ENCODE peak calls at places on chromosome 2, in six cellular contexts. S is K562, L is GM12878, W is H1, M is HepG2, F is HCT116. E is an unnamed sample.

GRCh38 chr2:46290019-46290418 is 7.2 kb upstream of the EPAS1 start:
- DNase-seq in F (no peak), S (no peak), W (no peak), L (no peak), M (no peak), E (no peak)

GRCh38 chr2:105455488-105455991 is 56.7 kb upstream of the FHL2 start:
- DNase-seq in F (peak; percentile 95), W (no peak), L (no peak), M (peak; percentile 70), S (peak; percentile 35), E (no peak)

GRCh38 chr2:236264256-236264655 is at the start of gene ASB18:
- DNase-seq in W (no peak), L (no peak), M (no peak), F (no peak), S (no peak), E (no peak)

GRCh38 chr2:71603851-71604708 is 150.7 kb downstream of the DYSF start:
- DNase-seq in F (no peak), M (no peak), L (no peak), W (no peak), S (no peak), E (no peak)

GRCh38 chr2:83951378-83951947 is 507.6 kb downstream of the SUCLG1 start:
- DNase-seq in W (no peak), S (peak; percentile 83), M (no peak), L (no peak), F (no peak), E (no peak)

GRCh38 chr2:6692819-6693218 is 172.9 kb downstream of the CMPK2 start:
- DNase-seq in F (no peak), S (no peak), L (no peak), W (no peak), M (no peak), E (no peak)

GRCh38 chr2:74052732-74053712 is 68.3 kb downstream of the TET3 start:
- DNase-seq in F (no peak), M (no peak), W (no peak), L (no peak), S (no peak), E (no peak)

GRCh38 chr2:24724111-24724775 is 68.9 kb downstream of the PTRHD1 start:
- DNase-seq in W (no peak), M (no peak), L (no peak), F (no peak), S (no peak), E (no peak)

GRCh38 chr2:54704688-54705605 is 18.5 kb upstream of the EML6 start:
- DNase-seq in F (peak; percentile 42), S (peak; percentile 60), W (no peak), L (no peak), M (peak; percentile 76), E (no peak)

GRCh38 chr2:72533767-72534166 is 292.1 kb downstream of the EXOC6B start:
- DNase-seq in M (no peak), F (peak; percentile 27), W (no peak), L (no peak), S (peak; percentile 60), E (no peak)

GRCh38 chr2:75539955-75540716 is 20.6 kb downstream of the EVA1A start:
- DNase-seq in S (no peak), W (no peak), M (no peak), L (no peak), F (no peak), E (no peak)

GRCh38 chr2:120763931-120764330 is 28.3 kb downstream of the GLI2 start:
- DNase-seq in L (no peak), M (no peak), W (no peak), S (no peak), F (no peak), E (no peak)

GRCh38 chr2:120254178-120254577 is 1.5 kb downstream of the RALB start:
- DNase-seq in W (no peak), S (no peak), F (no peak), M (no peak), L (no peak), E (no peak)

GRCh38 chr2:99780276-99780675 is 290.5 kb upstream of the REV1 start:
- DNase-seq in F (no peak), M (no peak), W (no peak), L (no peak), S (no peak), E (no peak)

GRCh38 chr2:212537311-212538155 is 1.1 kb downstream of the ERBB4 start:
- DNase-seq in L (no peak), S (no peak), F (no peak), W (no peak), M (no peak), E (no peak)

GRCh38 chr2:6914829-6915228 is 2.4 kb upstream of the RNF144A start:
- DNase-seq in L (no peak), F (peak; percentile 71), S (no peak), M (no peak), W (no peak), E (no peak)

GRCh38 chr2:48248251-48248933 is 281.6 kb upstream of the STON1 start:
- DNase-seq in M (peak; percentile 77), L (peak; percentile 48), F (peak; percentile 60), W (peak; percentile 15), S (peak; percentile 19), E (peak; percentile 58)

GRCh38 chr2:75606851-75607798 is 39.5 kb upstream of the MRPL19 start:
- DNase-seq in S (no peak), F (no peak), L (no peak), W (no peak), M (no peak), E (no peak)

GRCh38 chr2:97868986-97869721 is 126.6 kb downstream of the TMEM131 start:
- DNase-seq in S (peak; percentile 4), M (peak; percentile 87), F (peak; percentile 98), W (no peak), L (no peak), E (peak; percentile 50)

GRCh38 chr2:199458017-199458805 is 472 bp upstream of the SATB2 start:
- DNase-seq in S (peak; percentile 75), L (no peak), M (no peak), W (no peak), F (peak; percentile 22), E (no peak)

GRCh38 chr2:160429248-160430000 is 64.2 kb downstream of the RBMS1 start:
- DNase-seq in W (no peak), F (peak; percentile 56), S (peak; percentile 34), M (peak; percentile 52), L (no peak), E (no peak)

GRCh38 chr2:235300368-235301201 is 193.3 kb upstream of the AGAP1 start:
- DNase-seq in M (no peak), F (no peak), S (no peak), L (no peak), W (no peak), E (no peak)

GRCh38 chr2:124610141-124610540 is 585.1 kb downstream of the CNTNAP5 start:
- DNase-seq in W (no peak), L (no peak), F (no peak), M (no peak), S (no peak), E (no peak)
- TF ChIP-seq ZNF274 in W (no peak), L (no peak), F (no peak), M (no peak), S (no peak), E (no peak)

GRCh38 chr2:136246086-136246669 is 128.2 kb upstream of the CXCR4 start:
- DNase-seq in S (no peak), W (no peak), F (peak; percentile 53), L (peak; percentile 60), M (peak; percentile 16), E (no peak)

GRCh38 chr2:136248907-136249306 is 131.0 kb upstream of the CXCR4 start:
- DNase-seq in M (no peak), F (no peak), L (no peak), S (no peak), W (no peak), E (no peak)

GRCh38 chr2:136244558-136244885 is 126.6 kb upstream of the CXCR4 start:
- DNase-seq in M (no peak), L (no peak), F (no peak), W (no peak), S (no peak), E (no peak)

GRCh38 chr2:136248242-136248641 is 130.3 kb upstream of the CXCR4 start:
- DNase-seq in M (no peak), W (no peak), F (peak; percentile 41), L (no peak), S (no peak), E (no peak)

DNA sequence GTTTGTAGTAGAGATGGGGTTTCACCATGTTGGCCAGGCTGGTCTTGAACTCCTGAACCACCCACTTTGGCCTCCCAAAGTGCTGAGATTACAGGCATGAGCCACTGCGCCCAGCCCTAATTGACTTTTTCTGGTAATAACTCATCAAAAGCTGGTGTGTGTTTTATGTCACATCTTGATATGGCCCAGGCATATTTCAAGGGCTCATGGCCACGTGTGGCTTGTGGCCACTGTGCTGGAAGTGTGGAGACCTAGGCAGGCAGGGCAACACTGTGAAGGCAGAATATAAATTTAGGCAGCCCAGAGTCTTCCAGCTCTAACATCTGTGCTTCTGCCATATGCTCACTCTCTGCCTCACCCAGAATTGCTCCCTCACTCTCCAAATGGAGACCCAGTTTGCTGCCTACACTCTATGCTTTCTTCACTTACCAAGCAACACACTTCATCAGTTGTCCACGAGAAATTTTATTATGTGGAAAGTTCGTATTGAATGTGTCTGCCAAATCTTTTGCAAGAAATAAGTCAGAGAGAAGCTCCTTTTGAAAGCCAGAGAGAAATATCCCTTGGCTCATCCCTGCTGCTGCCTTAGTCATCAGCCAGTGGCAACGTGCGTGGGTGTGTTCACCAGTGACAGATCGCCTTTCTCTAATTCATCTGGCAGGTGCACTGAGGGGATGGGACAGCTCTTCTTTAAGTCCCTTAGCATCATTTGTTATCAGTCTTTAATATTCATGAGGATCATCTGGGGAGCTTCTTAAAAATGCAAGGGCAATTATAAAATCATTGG is 129.4 kb upstream of the CXCR4 start:
- DNase-seq in M (no peak), L (no peak), W (no peak), F (no peak), S (peak; percentile 10), E (no peak)
- TF ChIP-seq ZNF274 in M (no peak), L (no peak), W (no peak), F (no peak), S (no peak), E (no peak)

GRCh38 chr2:240136671-240137292 is 677 bp upstream of the COPS9 start:
- DNase-seq in F (no peak), W (no peak), L (no peak), M (no peak), S (no peak), E (no peak)
- TF ChIP-seq ZNF274 in F (no peak), W (no peak), L (no peak), M (no peak), S (no peak), E (no peak)

DNA sequence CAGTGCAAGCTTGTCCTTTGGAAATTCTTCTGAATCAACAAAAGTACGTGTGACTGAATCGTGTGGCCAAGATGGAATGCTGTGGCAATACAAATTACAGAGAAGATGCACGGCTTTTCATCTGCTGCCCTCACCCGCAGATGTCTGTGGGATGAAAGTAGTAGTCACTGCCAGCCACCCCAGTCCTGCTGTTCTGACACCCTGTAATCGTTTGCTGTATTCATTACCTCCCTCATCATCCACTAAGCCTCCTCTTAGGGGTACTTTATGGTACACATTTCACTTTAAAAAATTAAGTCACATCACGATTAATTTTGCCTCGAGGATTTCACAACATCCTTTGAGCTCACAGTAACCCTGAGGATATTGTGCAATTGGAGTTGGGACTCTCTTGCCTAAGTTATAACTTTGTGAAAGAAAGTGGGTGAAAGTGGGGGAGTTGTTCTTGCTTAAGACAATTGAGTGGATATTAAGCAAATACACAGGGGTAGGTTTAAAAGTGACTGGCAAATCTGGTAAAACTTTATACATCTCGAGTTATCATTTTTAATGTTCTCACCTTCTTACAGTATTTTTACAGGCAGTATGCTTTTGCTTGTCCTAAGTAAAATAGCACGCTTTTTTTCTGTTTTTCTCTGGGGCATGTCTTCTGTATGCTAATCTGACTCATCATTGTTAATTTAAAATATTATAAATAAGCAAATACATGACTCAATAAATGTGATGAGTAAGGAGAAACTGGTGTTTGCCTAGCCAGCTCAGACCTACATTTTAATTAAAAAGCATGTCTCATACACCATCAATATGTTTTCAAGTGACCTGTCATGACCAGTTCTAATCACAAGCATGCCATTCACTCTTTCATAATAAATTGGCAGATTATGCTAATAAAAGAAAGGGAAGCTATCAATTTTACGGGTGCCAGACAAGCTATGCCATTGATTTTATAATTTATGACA is 680.9 kb downstream of the IRS1 start:
- DNase-seq in W (no peak), F (peak; percentile 89), S (no peak), L (no peak), M (peak; percentile 81), E (no peak)
- TF ChIP-seq ZNF274 in W (no peak), F (no peak), S (no peak), L (no peak), M (no peak), E (no peak)